ENCODE peak calls at places on chromosomes 4 and X, in ten cellular contexts. One of them, this sample, is unnamed.

GRCh38 chr4:48197643-48198237 is 63.7 kb upstream of the TXK start:
- DNase-seq in stimulated activated CD4-positive, alpha-beta T cell treated with anti-CD3 and anti-CD28 coated beads, Interleukin-2, amount 100 ng/mL, for 4 hours: no peak
- DNase-seq in OCI-LY7: no peak
- DNase-seq in EH: no peak
- DNase-seq in DMS 273 treated with DMSO at 0.1 percent for 48 hours: no peak
- DNase-seq in psoas muscle: no peak
- DNase-seq in HT1080: no peak
- DNase-seq in NCI-H2029: no peak
- DNase-seq in NCI-H345: no peak
- DNase-seq in glomerular endothelial cell: no peak
- DNase-seq in this sample: no peak

GRCh38 chr4:181258569-181258968 is 984.6 kb upstream of the TENM3 start:
- DNase-seq in stimulated activated CD4-positive, alpha-beta T cell treated with anti-CD3 and anti-CD28 coated beads, Interleukin-2, amount 100 ng/mL, for 4 hours: no peak
- DNase-seq in OCI-LY7: no peak
- DNase-seq in EH: no peak
- DNase-seq in DMS 273 treated with DMSO at 0.1 percent for 48 hours: no peak
- DNase-seq in psoas muscle: no peak
- DNase-seq in HT1080: no peak
- DNase-seq in NCI-H2029: no peak
- DNase-seq in NCI-H345: no peak
- DNase-seq in glomerular endothelial cell: no peak
- DNase-seq in this sample: no peak

GRCh38 chr4:112075129-112075753 is 70.0 kb upstream of the FAM241A start:
- DNase-seq in stimulated activated CD4-positive, alpha-beta T cell treated with anti-CD3 and anti-CD28 coated beads, Interleukin-2, amount 100 ng/mL, for 4 hours: no peak
- DNase-seq in OCI-LY7: peak; percentile 68
- DNase-seq in EH: peak; percentile 63
- DNase-seq in DMS 273 treated with DMSO at 0.1 percent for 48 hours: no peak
- DNase-seq in psoas muscle: no peak
- DNase-seq in HT1080: peak; percentile 84
- DNase-seq in NCI-H2029: peak; percentile 19
- DNase-seq in NCI-H345: peak; percentile 26
- DNase-seq in glomerular endothelial cell: peak; percentile 57
- DNase-seq in this sample: no peak

GRCh38 chrX:120512627-120513026 is 43.5 kb upstream of the LAMP2 start:
- DNase-seq in stimulated activated CD4-positive, alpha-beta T cell treated with anti-CD3 and anti-CD28 coated beads, Interleukin-2, amount 100 ng/mL, for 4 hours: no peak
- DNase-seq in OCI-LY7: no peak
- DNase-seq in EH: no peak
- DNase-seq in DMS 273 treated with DMSO at 0.1 percent for 48 hours: no peak
- DNase-seq in psoas muscle: no peak
- DNase-seq in HT1080: no peak
- DNase-seq in NCI-H2029: no peak
- DNase-seq in NCI-H345: no peak
- DNase-seq in glomerular endothelial cell: no peak
- DNase-seq in this sample: no peak

GRCh38 chrX:12975999-12976558 is 1.2 kb downstream of the TMSB4X start:
- DNase-seq in stimulated activated CD4-positive, alpha-beta T cell treated with anti-CD3 and anti-CD28 coated beads, Interleukin-2, amount 100 ng/mL, for 4 hours: no peak
- DNase-seq in OCI-LY7: peak; percentile 79
- DNase-seq in EH: peak; percentile 68
- DNase-seq in DMS 273 treated with DMSO at 0.1 percent for 48 hours: no peak
- DNase-seq in psoas muscle: peak; percentile 57
- DNase-seq in HT1080: peak; percentile 48
- DNase-seq in NCI-H2029: no peak
- DNase-seq in NCI-H345: peak; percentile 36
- DNase-seq in glomerular endothelial cell: no peak
- DNase-seq in this sample: no peak

GRCh38 chrX:40253770-40254169 is 156.0 kb upstream of the BCOR start:
- DNase-seq in stimulated activated CD4-positive, alpha-beta T cell treated with anti-CD3 and anti-CD28 coated beads, Interleukin-2, amount 100 ng/mL, for 4 hours: no peak
- DNase-seq in OCI-LY7: no peak
- DNase-seq in EH: no peak
- DNase-seq in DMS 273 treated with DMSO at 0.1 percent for 48 hours: no peak
- DNase-seq in psoas muscle: no peak
- DNase-seq in HT1080: no peak
- DNase-seq in NCI-H2029: no peak
- DNase-seq in NCI-H345: no peak
- DNase-seq in glomerular endothelial cell: no peak
- DNase-seq in this sample: no peak

GRCh38 chr4:93303440-93303839 is 525.1 kb upstream of the ATOH1 start:
- DNase-seq in stimulated activated CD4-positive, alpha-beta T cell treated with anti-CD3 and anti-CD28 coated beads, Interleukin-2, amount 100 ng/mL, for 4 hours: no peak
- DNase-seq in OCI-LY7: no peak
- DNase-seq in EH: no peak
- DNase-seq in DMS 273 treated with DMSO at 0.1 percent for 48 hours: no peak
- DNase-seq in psoas muscle: no peak
- DNase-seq in HT1080: peak; percentile 5
- DNase-seq in NCI-H2029: no peak
- DNase-seq in NCI-H345: no peak
- DNase-seq in glomerular endothelial cell: no peak
- DNase-seq in this sample: no peak

GRCh38 chr4:141090473-141090872 is 42.8 kb downstream of the RNF150 start:
- DNase-seq in stimulated activated CD4-positive, alpha-beta T cell treated with anti-CD3 and anti-CD28 coated beads, Interleukin-2, amount 100 ng/mL, for 4 hours: no peak
- DNase-seq in OCI-LY7: no peak
- DNase-seq in EH: no peak
- DNase-seq in DMS 273 treated with DMSO at 0.1 percent for 48 hours: no peak
- DNase-seq in psoas muscle: no peak
- DNase-seq in HT1080: no peak
- DNase-seq in NCI-H2029: no peak
- DNase-seq in NCI-H345: no peak
- DNase-seq in glomerular endothelial cell: no peak
- DNase-seq in this sample: no peak

GRCh38 chrX:123184858-123185251 is 777 bp downstream of the GRIA3 start:
- DNase-seq in stimulated activated CD4-positive, alpha-beta T cell treated with anti-CD3 and anti-CD28 coated beads, Interleukin-2, amount 100 ng/mL, for 4 hours: no peak
- DNase-seq in OCI-LY7: no peak
- DNase-seq in EH: peak; percentile 54
- DNase-seq in DMS 273 treated with DMSO at 0.1 percent for 48 hours: no peak
- DNase-seq in psoas muscle: no peak
- DNase-seq in HT1080: no peak
- DNase-seq in NCI-H2029: no peak
- DNase-seq in NCI-H345: no peak
- DNase-seq in glomerular endothelial cell: no peak
- DNase-seq in this sample: no peak

GRCh38 chr4:77151246-77151645 is 5.8 kb upstream of the CCNG2 start:
- DNase-seq in stimulated activated CD4-positive, alpha-beta T cell treated with anti-CD3 and anti-CD28 coated beads, Interleukin-2, amount 100 ng/mL, for 4 hours: no peak
- DNase-seq in OCI-LY7: no peak
- DNase-seq in EH: peak; percentile 18
- DNase-seq in DMS 273 treated with DMSO at 0.1 percent for 48 hours: no peak
- DNase-seq in psoas muscle: no peak
- DNase-seq in HT1080: peak; percentile 36
- DNase-seq in NCI-H2029: no peak
- DNase-seq in NCI-H345: no peak
- DNase-seq in glomerular endothelial cell: no peak
- DNase-seq in this sample: no peak

GRCh38 chr4:29213020-29213419 is 1507.1 kb upstream of the PCDH7 start:
- DNase-seq in stimulated activated CD4-positive, alpha-beta T cell treated with anti-CD3 and anti-CD28 coated beads, Interleukin-2, amount 100 ng/mL, for 4 hours: no peak
- DNase-seq in OCI-LY7: no peak
- DNase-seq in EH: no peak
- DNase-seq in DMS 273 treated with DMSO at 0.1 percent for 48 hours: no peak
- DNase-seq in psoas muscle: no peak
- DNase-seq in HT1080: no peak
- DNase-seq in NCI-H2029: no peak
- DNase-seq in NCI-H345: no peak
- DNase-seq in glomerular endothelial cell: no peak
- DNase-seq in this sample: no peak

GRCh38 chr4:165011403-165011802 is 20.4 kb upstream of the TRIM60 start:
- DNase-seq in stimulated activated CD4-positive, alpha-beta T cell treated with anti-CD3 and anti-CD28 coated beads, Interleukin-2, amount 100 ng/mL, for 4 hours: no peak
- DNase-seq in OCI-LY7: no peak
- DNase-seq in EH: no peak
- DNase-seq in DMS 273 treated with DMSO at 0.1 percent for 48 hours: no peak
- DNase-seq in psoas muscle: no peak
- DNase-seq in HT1080: no peak
- DNase-seq in NCI-H2029: no peak
- DNase-seq in NCI-H345: no peak
- DNase-seq in glomerular endothelial cell: no peak
- DNase-seq in this sample: no peak

GRCh38 chr4:6331018-6331417 is 61.4 kb downstream of the WFS1 start:
- DNase-seq in stimulated activated CD4-positive, alpha-beta T cell treated with anti-CD3 and anti-CD28 coated beads, Interleukin-2, amount 100 ng/mL, for 4 hours: no peak
- DNase-seq in OCI-LY7: peak; percentile 56
- DNase-seq in EH: peak; percentile 26
- DNase-seq in DMS 273 treated with DMSO at 0.1 percent for 48 hours: no peak
- DNase-seq in psoas muscle: peak; percentile 30
- DNase-seq in HT1080: peak; percentile 44
- DNase-seq in NCI-H2029: peak; percentile 4
- DNase-seq in NCI-H345: peak; percentile 2
- DNase-seq in glomerular endothelial cell: no peak
- DNase-seq in this sample: no peak

GRCh38 chr4:8762356-8762755 is 109.3 kb downstream of the HMX1 start:
- DNase-seq in stimulated activated CD4-positive, alpha-beta T cell treated with anti-CD3 and anti-CD28 coated beads, Interleukin-2, amount 100 ng/mL, for 4 hours: no peak
- DNase-seq in OCI-LY7: no peak
- DNase-seq in EH: no peak
- DNase-seq in DMS 273 treated with DMSO at 0.1 percent for 48 hours: no peak
- DNase-seq in psoas muscle: peak; percentile 23
- DNase-seq in HT1080: no peak
- DNase-seq in NCI-H2029: no peak
- DNase-seq in NCI-H345: no peak
- DNase-seq in glomerular endothelial cell: no peak
- DNase-seq in this sample: no peak

GRCh38 chrX:48806088-48806487 is 4.2 kb downstream of the HDAC6 start:
- DNase-seq in stimulated activated CD4-positive, alpha-beta T cell treated with anti-CD3 and anti-CD28 coated beads, Interleukin-2, amount 100 ng/mL, for 4 hours: no peak
- DNase-seq in OCI-LY7: peak; percentile 13
- DNase-seq in EH: no peak
- DNase-seq in DMS 273 treated with DMSO at 0.1 percent for 48 hours: no peak
- DNase-seq in psoas muscle: no peak
- DNase-seq in HT1080: no peak
- DNase-seq in NCI-H2029: no peak
- DNase-seq in NCI-H345: no peak
- DNase-seq in glomerular endothelial cell: no peak
- DNase-seq in this sample: no peak

GRCh38 chr4:175252642-175253041 is 334.5 kb downstream of the ADAM29 start:
- DNase-seq in stimulated activated CD4-positive, alpha-beta T cell treated with anti-CD3 and anti-CD28 coated beads, Interleukin-2, amount 100 ng/mL, for 4 hours: no peak
- DNase-seq in OCI-LY7: no peak
- DNase-seq in EH: no peak
- DNase-seq in DMS 273 treated with DMSO at 0.1 percent for 48 hours: no peak
- DNase-seq in psoas muscle: no peak
- DNase-seq in HT1080: no peak
- DNase-seq in NCI-H2029: no peak
- DNase-seq in NCI-H345: no peak
- DNase-seq in glomerular endothelial cell: no peak
- DNase-seq in this sample: no peak